ENCODE peak calls at places on chromosomes 7 and 10, in eight cellular contexts. F is H1, I is cardiac fibroblast, E is psoas muscle, L is astrocyte of the cerebellum, K is nephron progenitor cell, Y is dorsolateral prefrontal cortex, X is Peyer's patch. Z is an unnamed sample.

GRCh38 chr7:128136215-128136597 is 104.9 kb upstream of the LEP start:
- DNase-seq in I (no peak), X (no peak), Y (no peak), L (no peak), E (no peak), F (peak), K (peak), Z (no peak)

GRCh38 chr10:46514899-46515298 is 41.6 kb downstream of the GPRIN2 start:
- DNase-seq in Y (no peak), L (no peak), E (no peak), F (peak), K (no peak), I (no peak), X (peak), Z (no peak)

GRCh38 chr7:135117096-135117495 is 30.8 kb upstream of the TMEM140 start:
- DNase-seq in K (no peak), E (no peak), F (no peak), L (no peak), I (no peak), X (no peak), Y (no peak), Z (no peak)

GRCh38 chr10:114374141-114374791 is 30.0 kb downstream of the AFAP1L2 start:
- DNase-seq in K (no peak), X (no peak), I (no peak), E (peak), Y (no peak), L (peak), F (no peak), Z (no peak)

GRCh38 chr10:28503114-28503513 is 29.8 kb upstream of the WAC start:
- DNase-seq in I (no peak), X (peak), K (no peak), F (no peak), Y (no peak), E (no peak), L (peak), Z (no peak)

GRCh38 chr10:17665742-17666141 is 21.8 kb downstream of the STAM start:
- DNase-seq in I (peak), F (no peak), E (no peak), Y (no peak), X (no peak), L (peak), K (no peak), Z (peak)

GRCh38 chr7:137135654-137136350 is 207.7 kb downstream of the PTN start:
- DNase-seq in L (no peak), K (no peak), X (no peak), I (peak), F (no peak), E (no peak), Y (no peak), Z (no peak)

GRCh38 chr10:36412942-36413341 is 712.5 kb upstream of the ANKRD30A start:
- DNase-seq in X (no peak), K (no peak), I (no peak), L (no peak), E (no peak), Y (no peak), F (no peak), Z (no peak)

GRCh38 chr7:27586825-27587224 is 75.9 kb downstream of the HIBADH start:
- DNase-seq in X (peak), L (no peak), I (no peak), F (no peak), K (no peak), E (peak), Y (peak), Z (no peak)

GRCh38 chr7:514651-515598 is 4.7 kb downstream of the PDGFA start:
- DNase-seq in E (no peak), L (no peak), Y (peak), X (peak), F (peak), K (peak), I (peak), Z (no peak)

GRCh38 chr10:44049301-44050015 is 335.4 kb downstream of the CXCL12 start:
- DNase-seq in E (no peak), Y (no peak), K (no peak), L (no peak), I (no peak), F (no peak), X (no peak), Z (no peak)

GRCh38 chr7:77855371-77856083 is 57.0 kb downstream of the PHTF2 start:
- DNase-seq in L (no peak), K (no peak), I (peak), Y (peak), X (no peak), E (peak), F (no peak), Z (no peak)

GRCh38 chr10:88507380-88507779 is 75.7 kb downstream of the RNLS start:
- DNase-seq in E (no peak), F (no peak), L (no peak), Y (no peak), K (no peak), X (no peak), I (no peak), Z (no peak)

GRCh38 chr7:40586197-40586596 is 451.4 kb downstream of the SUGCT start:
- DNase-seq in I (peak), K (no peak), L (peak), E (no peak), F (no peak), X (no peak), Y (no peak), Z (peak)

GRCh38 chr7:94053532-94053931 is 49.4 kb upstream of the BET1 start:
- DNase-seq in F (no peak), L (no peak), Y (no peak), X (no peak), K (no peak), I (no peak), E (no peak), Z (no peak)

GRCh38 chr7:100506356-100506930 is 22.7 kb downstream of the NYAP1 start:
- DNase-seq in F (no peak), Y (no peak), L (no peak), E (no peak), I (no peak), X (no peak), K (peak), Z (no peak)

GRCh38 chr10:103791291-103791690 is 64.1 kb downstream of the SH3PXD2A start:
- DNase-seq in E (no peak), K (no peak), F (no peak), L (no peak), I (no peak), Y (no peak), X (no peak), Z (no peak)

GRCh38 chr10:112631501-112632410 is 184.7 kb downstream of the VTI1A start:
- DNase-seq in Y (no peak), F (no peak), X (no peak), I (peak), K (no peak), E (no peak), L (no peak), Z (no peak)

GRCh38 chr7:91263359-91264082 is 712 bp upstream of the FZD1 start:
- DNase-seq in K (peak), F (peak), E (peak), I (no peak), Y (no peak), L (no peak), X (peak), Z (no peak)

GRCh38 chr10:23723796-23724195 is 284.9 kb downstream of the OTUD1 start:
- DNase-seq in F (no peak), X (no peak), I (no peak), E (no peak), Y (no peak), K (no peak), L (no peak), Z (no peak)

GRCh38 chr7:82726038-82726800 is 282.6 kb upstream of the CACNA2D1 start:
- DNase-seq in X (no peak), Y (no peak), I (no peak), F (no peak), E (no peak), L (peak), K (no peak), Z (no peak)

GRCh38 chr10:30803901-30804322 is 174.4 kb upstream of the LYZL2 start:
- DNase-seq in I (peak), K (no peak), E (peak), X (no peak), L (peak), F (no peak), Y (no peak), Z (no peak)

GRCh38 chr7:36285276-36285675 is 104.4 kb upstream of the ANLN start:
- DNase-seq in Y (no peak), K (peak), X (no peak), L (no peak), E (no peak), F (no peak), I (no peak), Z (no peak)

GRCh38 chr7:19773361-19773760 is at the start of gene TMEM196:
- DNase-seq in I (no peak), F (peak), K (peak), Y (no peak), X (no peak), L (no peak), E (no peak), Z (no peak)

GRCh38 chr7:90570373-90570959 is 25.7 kb upstream of the CDK14 start:
- DNase-seq in F (no peak), I (peak), Y (no peak), L (no peak), X (no peak), E (no peak), K (no peak), Z (no peak)

GRCh38 chr7:131722371-131722770 is 165.9 kb upstream of the PODXL start:
- DNase-seq in L (no peak), I (peak), X (no peak), Y (no peak), E (no peak), K (no peak), F (peak), Z (no peak)

GRCh38 chr7:96979551-96980276 is 25.6 kb upstream of the DLX6 start:
- DNase-seq in E (no peak), L (no peak), X (no peak), K (no peak), Y (no peak), I (no peak), F (no peak), Z (no peak)

GRCh38 chr7:67937717-67938191 is 941.1 kb downstream of the TYW1 start:
- DNase-seq in I (peak), X (no peak), L (peak), E (no peak), K (no peak), F (no peak), Y (no peak), Z (peak)

GRCh38 chr10:55370021-55370420 is 569.0 kb upstream of the PCDH15 start:
- DNase-seq in K (no peak), Y (no peak), F (no peak), X (no peak), L (peak), E (no peak), I (no peak), Z (no peak)

GRCh38 chr7:46115410-46115809 is 194.3 kb upstream of the IGFBP3 start:
- DNase-seq in X (no peak), L (no peak), F (no peak), E (no peak), K (no peak), I (peak), Y (no peak), Z (no peak)

GRCh38 chr7:47170516-47170915 is 411.4 kb downstream of the TNS3 start:
- DNase-seq in I (peak), L (no peak), F (no peak), Y (no peak), E (no peak), K (no peak), X (no peak), Z (no peak)
- TF ChIP-seq CTCF in I (peak), L (peak), F (no peak), Y (no peak), E (no peak), K (peak), X (no peak), Z (peak)

GRCh38 chr10:19466709-19467108 is 349.5 kb upstream of the PLXDC2 start:
- DNase-seq in X (no peak), L (no peak), F (no peak), K (no peak), Y (no peak), E (no peak), I (no peak), Z (no peak)
- TF ChIP-seq CTCF in X (no peak), L (no peak), F (no peak), K (no peak), Y (no peak), E (no peak), I (no peak), Z (no peak)

GRCh38 chr7:31761646-31762045 is 74.6 kb downstream of the PPP1R17 start:
- DNase-seq in Y (no peak), I (no peak), X (no peak), E (peak), K (no peak), L (no peak), F (no peak), Z (no peak)

GRCh38 chr7:31758770-31759169 is 71.8 kb downstream of the PPP1R17 start:
- DNase-seq in Y (no peak), L (peak), K (no peak), I (no peak), X (no peak), E (no peak), F (no peak), Z (no peak)

GRCh38 chr7:31767686-31768358 is 80.8 kb downstream of the PPP1R17 start:
- DNase-seq in F (peak), E (no peak), L (no peak), K (no peak), Y (no peak), I (no peak), X (no peak), Z (no peak)

GRCh38 chr7:31764457-31764856 is 77.4 kb downstream of the PPP1R17 start:
- DNase-seq in Y (no peak), K (no peak), E (no peak), X (no peak), I (no peak), L (no peak), F (no peak), Z (no peak)

DNA sequence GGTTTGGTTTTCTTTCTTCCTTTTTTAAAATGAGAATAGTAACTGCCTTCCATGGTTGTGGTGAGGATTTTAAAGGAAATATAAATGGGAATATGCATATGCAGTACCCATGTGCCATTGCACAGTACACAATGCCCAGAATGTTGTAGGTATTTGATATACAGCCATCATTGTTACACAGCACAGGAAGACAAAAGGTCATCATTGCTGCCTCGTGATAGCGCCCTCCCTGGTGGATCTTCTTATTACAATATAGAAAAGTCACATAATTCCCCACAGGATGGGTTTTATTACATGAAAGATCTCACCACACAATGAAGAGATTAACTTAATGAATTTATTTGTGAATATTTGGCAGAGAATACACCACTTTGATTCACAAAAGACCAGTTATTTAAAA is 76.5 kb downstream of the PPP1R17 start:
- DNase-seq in I (no peak), Y (no peak), F (no peak), E (no peak), L (no peak), K (no peak), X (no peak), Z (no peak)
- TF ChIP-seq CTCF in I (peak), Y (no peak), F (no peak), E (no peak), L (no peak), K (peak), X (no peak), Z (peak)

DNA sequence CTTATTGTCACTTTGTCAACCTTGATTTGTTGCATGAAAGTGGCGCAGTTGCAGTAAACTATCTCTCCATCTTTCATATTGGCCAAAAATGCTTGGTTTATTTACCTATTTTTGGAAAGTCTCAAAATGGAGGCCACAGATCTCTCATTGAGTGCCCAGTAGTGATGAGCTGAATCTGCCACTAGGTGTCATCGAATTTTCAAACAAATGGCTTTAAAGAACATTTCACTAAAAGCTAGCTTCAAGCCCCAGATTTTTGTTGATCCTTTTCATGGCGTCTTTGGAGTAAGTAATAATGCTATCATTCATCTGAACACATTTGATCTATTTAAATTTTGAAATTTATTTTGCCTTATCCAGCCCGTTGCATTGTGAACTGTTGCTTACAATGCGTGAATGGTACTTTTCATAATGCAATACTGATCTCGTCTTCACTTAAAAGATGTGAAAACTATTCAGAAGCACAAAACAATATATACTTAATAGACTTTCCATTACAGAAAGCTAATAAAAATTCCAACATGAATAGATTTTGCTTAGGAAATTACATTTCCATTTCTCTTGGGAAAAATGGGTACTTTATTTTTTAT is 236.2 kb downstream of the DNAJB9 start:
- DNase-seq in X (no peak), I (peak), Y (no peak), L (peak), F (no peak), K (no peak), E (no peak), Z (no peak)
- TF ChIP-seq CTCF in X (no peak), I (peak), Y (peak), L (peak), F (no peak), K (peak), E (peak), Z (peak)